ENCODE peak calls at places on chromosomes 7 and 10, in seven cellular contexts. F is left ventricle myocardium inferior; L is activated T-cell treated with anti-CD3 and anti-CD28 coated beads, Interleukin-2, amount 50 U/mL, for 4 hours; B is HL-60; Q is activated CD4-positive, alpha-beta T cell treated with anti-CD3 and anti-CD28 coated beads for 4 hours; O is GM13976; M is renal cortical epithelial cell. S is an unnamed sample.

GRCh38 chr7:114051871-114052324 is 133.1 kb upstream of the PPP1R3A start:
- DNase-seq in L (no peak), F (no peak), Q (no peak), O (peak), M (no peak), B (peak), S (no peak)

GRCh38 chr7:8387551-8388256 is 45.7 kb upstream of the NXPH1 start:
- DNase-seq in O (no peak), F (no peak), Q (no peak), B (no peak), L (no peak), M (no peak), S (no peak)

GRCh38 chr7:5223646-5224340 is 33.8 kb downstream of the WIPI2 start:
- DNase-seq in F (no peak), B (no peak), O (no peak), Q (no peak), M (no peak), L (no peak), S (no peak)

GRCh38 chr10:121662945-121663917 is 65.0 kb upstream of the FGFR2 start:
- DNase-seq in B (no peak), F (no peak), M (no peak), Q (no peak), L (no peak), O (no peak), S (no peak)

GRCh38 chr7:12210179-12211053 is 678 bp upstream of the TMEM106B start:
- DNase-seq in L (no peak), F (peak), Q (peak), M (peak), O (peak), B (no peak), S (no peak)

GRCh38 chr10:86349474-86349873 is 17.1 kb downstream of the GRID1 start:
- DNase-seq in L (no peak), F (no peak), B (no peak), O (peak), M (no peak), Q (no peak), S (peak)

GRCh38 chr7:74059681-74060588 is 23.7 kb upstream of the LIMK1 start:
- DNase-seq in O (no peak), M (peak), Q (no peak), F (no peak), B (no peak), L (no peak), S (peak)

GRCh38 chr7:141039366-141039765 is 24.6 kb upstream of the MRPS33 start:
- DNase-seq in L (no peak), F (no peak), O (no peak), Q (no peak), M (peak), B (no peak), S (no peak)

GRCh38 chr7:75725306-75725705 is 13.4 kb downstream of the HIP1 start:
- DNase-seq in F (no peak), L (no peak), O (no peak), Q (no peak), M (no peak), B (no peak), S (no peak)

GRCh38 chr10:15137636-15138035 is 30.9 kb downstream of the NMT2 start:
- DNase-seq in F (no peak), O (no peak), L (no peak), M (peak), B (no peak), Q (no peak), S (no peak)

GRCh38 chr7:35015346-35015859 is 21.9 kb downstream of the DPY19L1 start:
- DNase-seq in M (no peak), B (no peak), F (no peak), L (no peak), Q (no peak), O (no peak), S (no peak)

GRCh38 chr10:117441812-117442443 is 66.7 kb upstream of the PDZD8 start:
- DNase-seq in L (no peak), Q (no peak), M (peak), B (peak), O (no peak), F (no peak), S (peak)

GRCh38 chr7:1706721-1707613 is 36.9 kb downstream of the ELFN1 start:
- DNase-seq in F (no peak), B (no peak), L (no peak), O (peak), Q (no peak), M (no peak), S (no peak)

GRCh38 chr7:112581529-112581928 is 100.7 kb downstream of the LSMEM1 start:
- DNase-seq in F (no peak), B (no peak), M (no peak), O (no peak), L (no peak), Q (no peak), S (no peak)

S was measured in MG63.